ENCODE peak calls at places on chromosome 21, in four cellular contexts. M is effector memory CD4-positive, alpha-beta T cell; K is transverse colon; H is AG04450. E is an unnamed sample. For H3K9me3, the result is how much of the 10 kb centered on the place peaks cover.

GRCh38 chr21:17370263-17370662 is 142.6 kb upstream of the CXADR start:
- DNase-seq in M (no peak), K (no peak), H (no peak), E (no peak)

GRCh38 chr21:43676391-43676790 is 17.0 kb downstream of the RRP1B start:
- DNase-seq in M (no peak), K (no peak), H (no peak), E (no peak)

GRCh38 chr21:32929633-32930038 is 96.1 kb upstream of the OLIG2 start:
- DNase-seq in M (no peak), K (no peak), H (no peak), E (no peak)

GRCh38 chr21:37700641-37701202 is 215.5 kb downstream of the KCNJ6 start:
- DNase-seq in M (no peak), K (no peak), H (peak), E (no peak)

GRCh38 chr21:41891132-41891531 is 12.0 kb upstream of the PRDM15 start:
- DNase-seq in M (no peak), K (no peak), H (no peak), E (no peak)

GRCh38 chr21:29313662-29314408 is 15.1 kb downstream of the BACH1 start:
- DNase-seq in M (no peak), K (no peak), H (no peak), E (no peak)

GRCh38 chr21:26117324-26117971 is 53.1 kb downstream of the APP start:
- DNase-seq in M (no peak), K (no peak), H (no peak), E (no peak)

GRCh38 chr21:29196021-29196663 is 65.7 kb downstream of the MAP3K7CL start:
- DNase-seq in M (peak), K (peak), H (peak), E (peak)

GRCh38 chr21:33395866-33396265 is 7.3 kb upstream of the IFNGR2 start:
- DNase-seq in M (no peak), K (no peak), H (no peak), E (no peak)

GRCh38 chr21:42555756-42556438 is 42.2 kb downstream of the SLC37A1 start:
- DNase-seq in M (no peak), K (peak), H (no peak), E (no peak)

GRCh38 chr21:27693376-27693775 is 726.5 kb upstream of the ADAMTS5 start:
- DNase-seq in M (no peak), K (no peak), H (no peak), E (no peak)

GRCh38 chr21:42093991-42094417 is 22.9 kb downstream of the UMODL1 start:
- DNase-seq in M (no peak), K (no peak), H (peak), E (no peak)

GRCh38 chr21:45486443-45487160 is 55.6 kb downstream of the SLC19A1 start:
- DNase-seq in M (no peak), K (no peak), H (no peak), E (no peak)

GRCh38 chr21:45485686-45486442 is 56.4 kb downstream of the SLC19A1 start:
- DNase-seq in M (no peak), K (no peak), H (no peak), E (no peak)

GRCh38 chr21:45481977-45482898 is 60.0 kb downstream of the SLC19A1 start:
- DNase-seq in M (no peak), K (no peak), H (no peak), E (no peak)

GRCh38 chr21:45482899-45483821 is 59.1 kb downstream of the SLC19A1 start:
- DNase-seq in M (no peak), K (no peak), H (no peak), E (no peak)

DNA sequence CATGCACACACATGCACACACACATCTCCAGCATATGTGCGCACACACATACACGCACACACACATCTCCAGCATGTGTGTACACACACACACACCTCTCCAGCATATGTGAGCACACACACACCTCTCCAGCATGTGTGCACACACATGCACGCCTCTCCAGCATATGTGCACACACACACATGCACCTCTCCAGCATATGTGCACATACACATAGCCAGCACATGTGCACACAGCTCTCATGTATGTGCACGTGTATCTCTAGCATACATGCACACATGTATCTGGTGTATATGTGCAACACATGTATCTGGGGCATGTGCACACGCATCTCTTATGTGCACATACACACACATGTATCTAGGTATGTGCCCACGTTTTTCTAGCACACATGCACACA is 57.9 kb downstream of the SLC19A1 start:
- DNase-seq in M (no peak), K (no peak), H (no peak), E (no peak)
- H3K9me3 ChIP-seq in M (under half), K (under half), H (under half), E (under half)

GRCh38 chr21:23218667-23219066 is 2220.5 kb downstream of the NCAM2 start:
- DNase-seq in M (no peak), K (no peak), H (no peak), E (no peak)
- H3K9me3 ChIP-seq in M (under half), K (under half), H (under half), E (under half)

GRCh38 chr21:8990326-8991087 is 1530.9 kb upstream of the TPTE start:
- DNase-seq in M (no peak), K (no peak), H (no peak), E (no peak)

GRCh38 chr21:8989883-8990325 is 1531.5 kb upstream of the TPTE start:
- DNase-seq in M (no peak), K (no peak), H (no peak), E (no peak)

GRCh38 chr21:8988696-8989095 is 1532.7 kb upstream of the TPTE start:
- DNase-seq in M (no peak), K (no peak), H (no peak), E (no peak)

GRCh38 chr21:8991088-8991907 is 1530.1 kb upstream of the TPTE start:
- DNase-seq in M (no peak), K (no peak), H (no peak), E (no peak)

DNA sequence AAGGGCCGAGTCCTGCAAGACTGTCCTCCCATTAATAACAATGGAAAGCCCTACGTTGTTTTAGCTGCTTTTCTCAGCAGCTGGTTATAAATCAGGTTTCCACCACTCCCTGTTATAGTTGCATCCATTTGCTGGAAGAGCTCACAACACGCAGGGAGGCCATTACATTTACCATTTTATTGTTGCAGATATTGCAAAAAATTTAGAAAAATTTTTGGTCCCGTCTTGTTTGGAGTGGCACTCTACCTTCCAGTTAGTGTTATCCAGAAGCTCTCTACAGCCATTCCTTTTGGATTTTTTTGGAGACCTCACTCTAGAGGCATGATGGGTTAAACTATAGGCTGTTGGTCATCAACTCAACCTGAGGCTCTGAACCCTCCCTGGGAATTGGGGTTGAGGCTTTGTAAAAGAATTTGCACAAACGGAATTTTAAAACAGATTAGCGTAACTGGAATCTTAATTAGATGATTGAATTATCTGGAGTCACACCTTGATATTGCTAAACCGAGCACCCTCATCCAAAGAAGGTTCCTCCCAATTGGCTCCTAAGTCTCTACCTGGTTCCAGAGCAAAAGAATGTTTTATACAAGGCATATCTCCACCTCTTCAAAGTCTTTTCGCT is 1532.0 kb upstream of the TPTE start:
- DNase-seq in M (no peak), K (no peak), H (no peak), E (no peak)
- H3K9me3 ChIP-seq in M (under half), K (under half), H (under half), E (under half)

GRCh38 chr21:23612210-23612609 is 1995.1 kb downstream of the MRPL39 start:
- DNase-seq in M (no peak), K (no peak), H (no peak), E (no peak)
- H3K9me3 ChIP-seq in M (under half), K (under half), H (under half), E (under half)

DNA sequence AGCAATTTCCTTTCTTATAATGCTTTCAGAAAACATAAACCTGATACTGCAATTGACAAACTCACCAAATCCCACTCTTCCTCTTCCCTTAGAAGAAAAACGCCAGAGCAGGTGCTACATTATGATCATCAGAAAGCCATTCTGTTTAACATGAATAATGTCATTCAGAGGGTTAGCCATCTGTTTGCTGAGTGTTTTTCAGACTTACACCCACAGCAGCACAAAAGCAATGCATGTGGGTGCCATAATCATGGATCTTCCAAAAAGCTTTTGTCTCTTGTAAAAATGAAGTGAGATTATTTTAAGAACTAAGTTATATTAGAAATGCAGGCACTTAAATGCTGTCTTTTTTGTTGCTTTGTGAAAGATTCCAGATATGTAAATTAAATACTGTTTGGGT is 204.6 kb upstream of the TMPRSS15 start:
- DNase-seq in M (no peak), K (no peak), H (no peak), E (no peak)
- H3K9me3 ChIP-seq in M (under half), K (under half), H (under half), E (under half)